ENCODE peak calls at places on chromosomes 4 and X, in eight cellular contexts. Z is CD4-positive, CD25-positive, alpha-beta regulatory T cell; Y is aorta; W is mammary epithelial cell; L is OCI-LY7; V is IMR-90; A is uterus; B is K562. G is an unnamed sample. For H3K4me1, the result is how much of the 10 kb centered on the place peaks cover.

GRCh38 chr4:10457255-10457801 is at the start of gene ZNF518B:
- DNase-seq in Z (peak), Y (peak), W (peak), L (peak), V (peak), A (peak), B (peak), G (peak)

GRCh38 chrX:39320165-39320564 is 518.9 kb downstream of the MID1IP1 start:
- DNase-seq in Z (no peak), Y (no peak), W (no peak), L (no peak), V (no peak), A (no peak), B (no peak), G (no peak)

GRCh38 chr4:17285747-17286146 is 226.1 kb downstream of the QDPR start:
- DNase-seq in Z (no peak), Y (no peak), W (no peak), L (no peak), V (no peak), A (no peak), B (no peak), G (no peak)

GRCh38 chr4:174388744-174389143 is 105.0 kb downstream of the CEP44 start:
- DNase-seq in Z (no peak), Y (no peak), W (no peak), L (no peak), V (no peak), A (no peak), B (no peak), G (no peak)

GRCh38 chrX:125003746-125004446 is 315.8 kb upstream of the TEX13C start:
- DNase-seq in Z (no peak), Y (no peak), W (no peak), L (no peak), V (no peak), A (no peak), B (no peak), G (no peak)

GRCh38 chrX:17735396-17735795 is 1.9 kb upstream of the SCML1 start:
- DNase-seq in Z (no peak), Y (no peak), W (no peak), L (no peak), V (no peak), A (no peak), B (no peak), G (no peak)

GRCh38 chrX:56219702-56220101 is 12.5 kb upstream of the KLF8 start:
- DNase-seq in Z (no peak), Y (no peak), W (no peak), L (no peak), V (no peak), A (no peak), B (no peak), G (no peak)

GRCh38 chr4:71275004-71275403 is 63.8 kb upstream of the SLC4A4 start:
- DNase-seq in Z (no peak), Y (no peak), W (no peak), L (no peak), V (no peak), A (no peak), B (no peak), G (no peak)

GRCh38 chr4:101967697-101968346 is 177.3 kb downstream of the BANK1 start:
- DNase-seq in Z (no peak), Y (no peak), W (peak), L (no peak), V (no peak), A (no peak), B (no peak), G (no peak)

GRCh38 chr4:118270492-118270891 is 82.3 kb downstream of the PRSS12 start:
- DNase-seq in Z (no peak), Y (no peak), W (peak), L (peak), V (peak), A (no peak), B (no peak), G (no peak)

GRCh38 chrX:1072637-1073377 is 139.6 kb downstream of the CRLF2 start:
- DNase-seq in Z (no peak), Y (no peak), W (no peak), L (peak), V (no peak), A (no peak), B (peak), G (no peak)

GRCh38 chrX:134520860-134521390 is 61.0 kb downstream of the HPRT1 start:
- DNase-seq in Z (no peak), Y (no peak), W (peak), L (peak), V (peak), A (no peak), B (peak), G (no peak)

GRCh38 chr4:14520171-14520570 is 482.1 kb upstream of the CPEB2 start:
- DNase-seq in Z (no peak), Y (no peak), W (peak), L (no peak), V (no peak), A (no peak), B (no peak), G (no peak)

GRCh38 chr4:18767921-18768320 is 746.4 kb upstream of the LCORL start:
- DNase-seq in Z (no peak), Y (no peak), W (no peak), L (no peak), V (no peak), A (no peak), B (no peak), G (no peak)

GRCh38 chr4:151922306-151922705 is 161.5 kb upstream of the GATB start:
- DNase-seq in Z (no peak), Y (no peak), W (no peak), L (no peak), V (peak), A (no peak), B (no peak), G (no peak)

GRCh38 chr4:34371676-34372075 is 1872.6 kb downstream of the ARAP2 start:
- DNase-seq in Z (no peak), Y (no peak), W (no peak), L (no peak), V (no peak), A (no peak), B (no peak), G (no peak)

GRCh38 chr4:150540959-150541360 is 41.0 kb upstream of the MAB21L2 start:
- DNase-seq in Z (no peak), Y (no peak), W (no peak), L (no peak), V (peak), A (no peak), B (peak), G (no peak)

GRCh38 chr4:153931804-153932203 is 142.9 kb upstream of the SFRP2 start:
- DNase-seq in Z (no peak), Y (no peak), W (no peak), L (no peak), V (no peak), A (no peak), B (no peak), G (no peak)

GRCh38 chrX:133171962-133172708 is 46.0 kb downstream of the TFDP3 start:
- DNase-seq in Z (no peak), Y (no peak), W (peak), L (peak), V (no peak), A (no peak), B (no peak), G (no peak)

GRCh38 chr4:130336585-130337217 is 1240.7 kb downstream of the C4orf33 start:
- DNase-seq in Z (no peak), Y (no peak), W (no peak), L (peak), V (peak), A (no peak), B (no peak), G (no peak)

GRCh38 chr4:28883211-28883610 is 1837.0 kb upstream of the PCDH7 start:
- DNase-seq in Z (no peak), Y (no peak), W (peak), L (no peak), V (peak), A (no peak), B (no peak), G (no peak)

GRCh38 chr4:38192516-38192915 is 232.3 kb downstream of the PTTG2 start:
- DNase-seq in Z (no peak), Y (no peak), W (peak), L (no peak), V (no peak), A (no peak), B (no peak), G (no peak)

GRCh38 chrX:16695079-16695676 is 17.3 kb downstream of the CTPS2 start:
- DNase-seq in Z (peak), Y (peak), W (peak), L (peak), V (peak), A (peak), B (peak), G (peak)

GRCh38 chr4:110159544-110159943 is 38.9 kb downstream of the ELOVL6 start:
- DNase-seq in Z (no peak), Y (no peak), W (no peak), L (no peak), V (no peak), A (no peak), B (no peak), G (no peak)

GRCh38 chr4:76334885-76335284 is 28.4 kb downstream of the STBD1 start:
- DNase-seq in Z (no peak), Y (no peak), W (no peak), L (no peak), V (no peak), A (no peak), B (no peak), G (no peak)

GRCh38 chrX:2503591-2504500 is 3.1 kb upstream of the DHRSX start:
- DNase-seq in Z (no peak), Y (no peak), W (no peak), L (no peak), V (no peak), A (no peak), B (no peak), G (no peak)

GRCh38 chr4:4269856-4270255 is 20.1 kb downstream of the LYAR start:
- DNase-seq in Z (no peak), Y (no peak), W (peak), L (no peak), V (no peak), A (no peak), B (no peak), G (no peak)

GRCh38 chr4:6273661-6273990 is 4.0 kb downstream of the WFS1 start:
- DNase-seq in Z (no peak), Y (no peak), W (no peak), L (no peak), V (no peak), A (no peak), B (no peak), G (no peak)

GRCh38 chrX:8433296-8434094 is 31.1 kb upstream of the VCX3B start:
- DNase-seq in Z (no peak), Y (no peak), W (peak), L (no peak), V (no peak), A (no peak), B (no peak), G (no peak)

GRCh38 chr4:94571720-94572119 is 120.0 kb downstream of the PDLIM5 start:
- DNase-seq in Z (no peak), Y (no peak), W (no peak), L (no peak), V (no peak), A (no peak), B (no peak), G (no peak)

GRCh38 chr4:163165217-163166017 is 1.3 kb downstream of the NAF1 start:
- DNase-seq in Z (no peak), Y (no peak), W (peak), L (peak), V (peak), A (no peak), B (no peak), G (no peak)
- H3K4me3 ChIP-seq in Z (peak), Y (peak), W (peak), L (peak), V (peak), A (peak), B (peak), G (peak)

GRCh38 chr4:41137879-41138278 is 76.5 kb downstream of the APBB2 start:
- DNase-seq in Z (no peak), Y (no peak), W (no peak), L (no peak), V (no peak), A (no peak), B (no peak), G (no peak)
- H3K4me1 ChIP-seq in Z (under half), Y (under half), W (under half), L (under half), V (under half), A (under half), B (under half), G (under half)

DNA sequence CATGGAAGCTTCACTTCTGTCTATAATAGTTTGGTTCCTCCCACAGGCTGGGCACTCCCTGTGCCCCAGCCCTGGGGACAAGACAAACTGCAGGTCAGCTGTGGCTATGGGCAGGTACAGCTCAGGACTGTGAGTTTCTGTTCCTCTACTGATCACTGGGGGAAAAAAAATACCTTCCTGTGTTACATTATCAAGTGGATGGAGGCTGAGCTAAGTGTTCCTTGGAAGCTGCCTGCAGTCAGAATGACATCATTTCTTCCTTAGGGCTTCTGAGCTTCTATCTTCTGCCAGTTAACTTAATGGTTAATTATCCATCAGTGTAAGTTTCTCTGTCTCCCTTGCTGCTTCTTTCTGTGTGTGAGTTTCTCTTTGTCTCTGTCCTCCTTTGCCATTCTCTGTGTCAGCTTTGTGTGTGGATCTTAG is 4.6 kb downstream of the RAB33A start:
- DNase-seq in Z (no peak), Y (no peak), W (no peak), L (peak), V (peak), A (no peak), B (no peak), G (no peak)
- H3K4me3 ChIP-seq in Z (peak), Y (no peak), W (no peak), L (peak), V (no peak), A (no peak), B (no peak), G (no peak)

DNA sequence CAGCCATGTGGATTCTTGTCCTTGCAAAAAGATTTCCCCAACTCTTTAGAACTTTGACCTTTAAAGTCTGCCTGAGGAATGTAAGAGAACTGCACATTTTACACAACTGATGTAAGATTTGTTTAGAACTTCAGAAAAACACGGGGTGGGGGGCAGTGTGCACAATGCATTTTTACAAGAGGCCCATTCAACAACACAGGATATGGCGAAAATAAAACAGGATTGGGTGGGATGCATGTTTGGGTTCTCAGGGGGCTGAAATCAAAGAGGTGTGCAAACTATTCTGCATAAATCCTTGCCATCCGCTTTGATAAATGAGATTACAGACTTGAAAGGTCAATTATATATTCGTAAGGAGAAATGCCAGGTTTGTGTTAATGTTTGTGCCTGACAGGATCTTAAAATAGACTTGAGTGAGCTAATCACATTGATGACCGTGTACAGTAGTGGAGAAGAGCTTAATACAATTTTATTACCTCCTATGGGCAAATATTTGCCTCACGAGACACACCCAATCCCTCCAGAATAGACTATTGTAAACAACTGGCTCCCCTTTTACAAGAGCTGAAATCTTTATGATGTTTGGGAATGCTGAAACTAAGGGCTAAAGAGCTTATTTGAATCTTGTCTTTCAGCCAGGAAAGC is 184.1 kb upstream of the LEF1 start:
- DNase-seq in Z (no peak), Y (no peak), W (no peak), L (no peak), V (no peak), A (no peak), B (no peak), G (no peak)
- H3K4me1 ChIP-seq in Z (under half), Y (under half), W (under half), L (under half), V (under half), A (under half), B (under half), G (under half)

GRCh38 chr4:156290811-156291210 is 337.1 kb upstream of the CTSO start:
- DNase-seq in Z (no peak), Y (no peak), W (no peak), L (no peak), V (peak), A (no peak), B (no peak), G (no peak)
- H3K4me3 ChIP-seq in Z (no peak), Y (no peak), W (no peak), L (no peak), V (no peak), A (no peak), B (no peak), G (no peak)

GRCh38 chrX:20263474-20263873 is 3.2 kb downstream of the RPS6KA3 start:
- DNase-seq in Z (peak), Y (no peak), W (peak), L (peak), V (peak), A (no peak), B (no peak), G (no peak)
- H3K4me1 ChIP-seq in Z (under half), Y (under half), W (under half), L (under half), V (under half), A (under half), B (under half), G (under half)